ENCODE peak calls at places on chromosomes 6 and 20, in six cellular contexts. One of them, this sample, is unnamed.

GRCh38 chr20:50484271-50484976 is 25.8 kb upstream of the PTPN1 start:
- DNase-seq in stromal cell of bone marrow: no peak
- DNase-seq in COR-L47: no peak
- DNase-seq in GM12878: no peak
- DNase-seq in activated CD4-positive, alpha-beta T cell treated with anti-CD3 and anti-CD28 coated beads, Interleukin-2, amount 50 U/mL, for 1 hour: no peak
- DNase-seq in stimulated activated CD4-positive, alpha-beta T cell treated with anti-CD3 and anti-CD28 coated beads, TNF-alpha, amount 100 ng/mL, for 48 hours: no peak
- DNase-seq in this sample: no peak

GRCh38 chr6:79672631-79673065 is 41.5 kb downstream of the SH3BGRL2 start:
- DNase-seq in stromal cell of bone marrow: no peak
- DNase-seq in COR-L47: no peak
- DNase-seq in GM12878: no peak
- DNase-seq in activated CD4-positive, alpha-beta T cell treated with anti-CD3 and anti-CD28 coated beads, Interleukin-2, amount 50 U/mL, for 1 hour: no peak
- DNase-seq in stimulated activated CD4-positive, alpha-beta T cell treated with anti-CD3 and anti-CD28 coated beads, TNF-alpha, amount 100 ng/mL, for 48 hours: no peak
- DNase-seq in this sample: no peak

GRCh38 chr6:32462609-32463008 is 22.9 kb downstream of the HLA-DRA start:
- DNase-seq in stromal cell of bone marrow: no peak
- DNase-seq in COR-L47: no peak
- DNase-seq in GM12878: peak; percentile 76
- DNase-seq in activated CD4-positive, alpha-beta T cell treated with anti-CD3 and anti-CD28 coated beads, Interleukin-2, amount 50 U/mL, for 1 hour: no peak
- DNase-seq in stimulated activated CD4-positive, alpha-beta T cell treated with anti-CD3 and anti-CD28 coated beads, TNF-alpha, amount 100 ng/mL, for 48 hours: peak; percentile 16
- DNase-seq in this sample: no peak

GRCh38 chr6:68740828-68741500 is 105.9 kb downstream of the ADGRB3 start:
- DNase-seq in stromal cell of bone marrow: no peak
- DNase-seq in COR-L47: no peak
- DNase-seq in GM12878: no peak
- DNase-seq in activated CD4-positive, alpha-beta T cell treated with anti-CD3 and anti-CD28 coated beads, Interleukin-2, amount 50 U/mL, for 1 hour: no peak
- DNase-seq in stimulated activated CD4-positive, alpha-beta T cell treated with anti-CD3 and anti-CD28 coated beads, TNF-alpha, amount 100 ng/mL, for 48 hours: no peak
- DNase-seq in this sample: no peak

GRCh38 chr6:16596890-16597331 is 164.3 kb downstream of the ATXN1 start:
- DNase-seq in stromal cell of bone marrow: no peak
- DNase-seq in COR-L47: no peak
- DNase-seq in GM12878: no peak
- DNase-seq in activated CD4-positive, alpha-beta T cell treated with anti-CD3 and anti-CD28 coated beads, Interleukin-2, amount 50 U/mL, for 1 hour: no peak
- DNase-seq in stimulated activated CD4-positive, alpha-beta T cell treated with anti-CD3 and anti-CD28 coated beads, TNF-alpha, amount 100 ng/mL, for 48 hours: no peak
- DNase-seq in this sample: no peak

GRCh38 chr20:35604444-35604750 is 11.2 kb upstream of the SPAG4 start:
- DNase-seq in stromal cell of bone marrow: no peak
- DNase-seq in COR-L47: no peak
- DNase-seq in GM12878: no peak
- DNase-seq in activated CD4-positive, alpha-beta T cell treated with anti-CD3 and anti-CD28 coated beads, Interleukin-2, amount 50 U/mL, for 1 hour: no peak
- DNase-seq in stimulated activated CD4-positive, alpha-beta T cell treated with anti-CD3 and anti-CD28 coated beads, TNF-alpha, amount 100 ng/mL, for 48 hours: no peak
- DNase-seq in this sample: peak; percentile 43

GRCh38 chr6:79196908-79197307 is 37.6 kb downstream of the HMGN3 start:
- DNase-seq in stromal cell of bone marrow: no peak
- DNase-seq in COR-L47: no peak
- DNase-seq in GM12878: no peak
- DNase-seq in activated CD4-positive, alpha-beta T cell treated with anti-CD3 and anti-CD28 coated beads, Interleukin-2, amount 50 U/mL, for 1 hour: no peak
- DNase-seq in stimulated activated CD4-positive, alpha-beta T cell treated with anti-CD3 and anti-CD28 coated beads, TNF-alpha, amount 100 ng/mL, for 48 hours: no peak
- DNase-seq in this sample: no peak

GRCh38 chr6:25424303-25424702 is 145.1 kb downstream of the CARMIL1 start:
- DNase-seq in stromal cell of bone marrow: no peak
- DNase-seq in COR-L47: no peak
- DNase-seq in GM12878: no peak
- DNase-seq in activated CD4-positive, alpha-beta T cell treated with anti-CD3 and anti-CD28 coated beads, Interleukin-2, amount 50 U/mL, for 1 hour: no peak
- DNase-seq in stimulated activated CD4-positive, alpha-beta T cell treated with anti-CD3 and anti-CD28 coated beads, TNF-alpha, amount 100 ng/mL, for 48 hours: no peak
- DNase-seq in this sample: no peak

GRCh38 chr6:77151241-77151640 is 312.1 kb downstream of the HTR1B start:
- DNase-seq in stromal cell of bone marrow: no peak
- DNase-seq in COR-L47: no peak
- DNase-seq in GM12878: no peak
- DNase-seq in activated CD4-positive, alpha-beta T cell treated with anti-CD3 and anti-CD28 coated beads, Interleukin-2, amount 50 U/mL, for 1 hour: no peak
- DNase-seq in stimulated activated CD4-positive, alpha-beta T cell treated with anti-CD3 and anti-CD28 coated beads, TNF-alpha, amount 100 ng/mL, for 48 hours: no peak
- DNase-seq in this sample: no peak

This sample was measured in endothelial cell.